ENCODE peak calls at places on chromosomes 6 and 20, in five cellular contexts. S is Peyer's patch, E is neural progenitor cell, B is PC-9, M is right lobe of liver. Y is an unnamed sample.

GRCh38 chr6:140344149-140344913 is 969.9 kb upstream of the CITED2 start:
- DNase-seq in B (no peak), E (no peak), M (no peak), S (no peak), Y (peak; percentile 30)

GRCh38 chr20:32898721-32899120 is 40.0 kb downstream of the EFCAB8 start:
- DNase-seq in E (no peak), B (no peak), S (no peak), M (no peak), Y (no peak)

GRCh38 chr6:55953384-55953783 is 78.0 kb upstream of the BMP5 start:
- DNase-seq in E (no peak), M (no peak), B (no peak), S (no peak), Y (peak; percentile 67)

GRCh38 chr20:4217349-4217761 is 202.0 kb upstream of the RNF24 start:
- DNase-seq in M (no peak), E (peak; percentile 32), B (peak; percentile 67), S (peak; percentile 76), Y (peak; percentile 51)

GRCh38 chr6:158769228-158769627 is 49.9 kb downstream of the EZR start:
- DNase-seq in B (no peak), E (no peak), S (no peak), M (no peak), Y (no peak)

GRCh38 chr20:16302818-16303217 is 270.4 kb downstream of the KIF16B start:
- DNase-seq in E (no peak), B (no peak), M (no peak), S (no peak), Y (no peak)

GRCh38 chr6:132964868-132965382 is 150.6 kb downstream of the RPS12 start:
- DNase-seq in B (no peak), M (no peak), E (no peak), S (no peak), Y (no peak)

GRCh38 chr6:112956696-112957525 is 609.8 kb downstream of the RFPL4B start:
- DNase-seq in S (no peak), E (no peak), B (no peak), M (no peak), Y (peak; percentile 95)

GRCh38 chr6:113375950-113376846 is 480.9 kb upstream of the MARCKS start:
- DNase-seq in B (no peak), E (no peak), M (no peak), S (no peak), Y (no peak)

GRCh38 chr6:22320750-22321149 is 23.9 kb upstream of the PRL start:
- DNase-seq in B (peak; percentile 34), S (no peak), M (no peak), E (no peak), Y (peak; percentile 67)

GRCh38 chr6:20564269-20564668 is 30.0 kb downstream of the CDKAL1 start:
- DNase-seq in M (no peak), B (no peak), E (peak; percentile 15), S (no peak), Y (peak; percentile 48)

GRCh38 chr6:131949615-131949908 is 1.6 kb downstream of the CCN2 start:
- DNase-seq in S (no peak), M (no peak), B (no peak), E (no peak), Y (peak; percentile 98)

GRCh38 chr20:53786071-53786444 is 192.4 kb upstream of the ZNF217 start:
- DNase-seq in B (peak; percentile 37), S (peak; percentile 18), M (no peak), E (no peak), Y (no peak)

GRCh38 chr6:151900256-151900655 is 92.8 kb downstream of the ESR1 start:
- DNase-seq in B (no peak), M (no peak), E (no peak), S (no peak), Y (no peak)

GRCh38 chr6:107561325-107561724 is 71.4 kb downstream of the SOBP start:
- DNase-seq in M (no peak), B (no peak), S (no peak), E (peak; percentile 58), Y (peak; percentile 12)

GRCh38 chr6:150877928-150878327 is 12.4 kb downstream of the MTHFD1L start:
- DNase-seq in M (peak; percentile 80), B (no peak), S (peak; percentile 80), E (no peak), Y (no peak)

GRCh38 chr6:144435602-144436426 is 150.7 kb downstream of the UTRN start:
- DNase-seq in E (no peak), B (no peak), M (no peak), S (no peak), Y (no peak)

GRCh38 chr20:31564284-31564683 is 40.8 kb upstream of the ID1 start:
- DNase-seq in M (no peak), B (no peak), S (no peak), E (no peak), Y (no peak)

GRCh38 chr6:10412165-10412947 is 2.5 kb downstream of the TFAP2A start:
- DNase-seq in B (peak; percentile 79), E (peak; percentile 73), M (peak; percentile 43), S (no peak), Y (peak; percentile 65)

GRCh38 chr20:57342829-57343228 is 8.2 kb upstream of the RAE1 start:
- DNase-seq in B (no peak), S (no peak), M (no peak), E (no peak), Y (peak; percentile 13)

GRCh38 chr6:78511019-78511418 is 356.3 kb upstream of the IRAK1BP1 start:
- DNase-seq in S (no peak), B (no peak), M (no peak), E (no peak), Y (no peak)

GRCh38 chr20:39146394-39146793 is 184.2 kb downstream of the DHX35 start:
- DNase-seq in B (no peak), S (no peak), E (peak; percentile 31), M (no peak), Y (no peak)

GRCh38 chr20:49497217-49497560 is 14.7 kb upstream of the KCNB1 start:
- DNase-seq in E (no peak), S (no peak), M (no peak), B (no peak), Y (no peak)
- H3K4me3 ChIP-seq in E (no peak overlapping the region), S (no peak overlapping the region), M (no peak overlapping the region), B (no peak overlapping the region), Y (no peak overlapping the region)

DNA sequence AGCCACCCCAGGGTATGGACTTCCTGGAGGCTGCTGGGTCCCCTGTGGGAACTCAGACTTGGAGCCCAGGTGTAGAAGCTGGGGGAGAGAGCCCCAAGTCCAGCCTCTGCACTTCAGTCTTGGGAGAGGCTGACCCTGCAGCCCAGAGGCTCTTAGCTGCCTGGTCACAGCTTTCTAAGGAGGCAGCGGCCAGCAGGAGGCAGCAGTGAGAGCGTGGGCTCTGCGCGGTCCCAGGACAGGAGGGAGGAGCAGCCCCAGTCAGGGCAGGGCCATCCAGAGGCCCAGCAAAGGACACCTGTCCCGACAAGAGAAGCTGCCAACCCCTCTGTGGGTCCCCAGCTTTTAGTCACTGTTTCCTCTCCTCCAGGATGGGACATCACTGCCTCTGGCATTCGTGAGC is 9.4 kb downstream of the TREML2 start:
- DNase-seq in M (no peak), E (peak; percentile 63), B (no peak), S (no peak), Y (peak; percentile 6)
- TF ChIP-seq CTCF in M (peak; percentile 59), E (peak; percentile 59), B (peak; percentile 58), S (no peak), Y (peak; percentile 45)

GRCh38 chr6:397604-398003 is 6.1 kb downstream of the IRF4 start:
- DNase-seq in E (no peak), S (no peak), M (no peak), B (no peak), Y (no peak)
- H3K4me3 ChIP-seq in E (no peak overlapping the region), S (no peak overlapping the region), M (no peak overlapping the region), B (no peak overlapping the region), Y (no peak overlapping the region)

GRCh38 chr6:1554881-1555569 is 54.7 kb upstream of the FOXC1 start:
- DNase-seq in B (peak; percentile 69), E (peak; percentile 78), S (peak; percentile 81), M (peak; percentile 84), Y (peak; percentile 25)
- TF ChIP-seq CTCF in B (no peak), E (peak; percentile 81), S (peak; percentile 80), M (peak; percentile 87), Y (peak; percentile 70)

GRCh38 chr6:130431346-130431745 is 65.5 kb downstream of the TMEM200A start:
- DNase-seq in M (no peak), S (no peak), B (no peak), E (no peak), Y (no peak)
- H3K4me3 ChIP-seq in M (no peak overlapping the region), S (no peak overlapping the region), B (no peak overlapping the region), E (no peak overlapping the region), Y (no peak overlapping the region)

GRCh38 chr6:149020319-149020718 is 273.5 kb downstream of the UST start:
- DNase-seq in M (no peak), S (no peak), E (no peak), B (no peak), Y (no peak)
- TF ChIP-seq CTCF in M (no peak), S (no peak), E (no peak), B (no peak), Y (no peak)

GRCh38 chr6:111614833-111615582 is 9.3 kb upstream of the TRAF3IP2 start:
- DNase-seq in B (peak; percentile 40), E (peak; percentile 67), M (no peak), S (peak; percentile 78), Y (no peak)
- H3K4me3 ChIP-seq in B (no peak overlapping the region), E (no peak overlapping the region), M (no peak overlapping the region), S (no peak overlapping the region), Y (no peak overlapping the region)

GRCh38 chr6:13485923-13486557 is 1.4 kb downstream of the GFOD1 start:
- DNase-seq in M (peak; percentile 54), S (peak; percentile 76), E (peak; percentile 61), B (peak; percentile 10), Y (peak; percentile 51)

GRCh38 chr6:13486679-13487121 is 700 bp downstream of the GFOD1 start:
- DNase-seq in B (peak; percentile 29), E (peak; percentile 67), S (peak; percentile 86), M (peak; percentile 74), Y (peak; percentile 65)

GRCh38 chr6:13488896-13489237 is 1.5 kb upstream of the GFOD1 start:
- DNase-seq in B (no peak), S (no peak), M (peak; percentile 79), E (no peak), Y (no peak)

GRCh38 chr6:13488015-13488895 is 855 bp upstream of the GFOD1 start:
- DNase-seq in S (peak; percentile 73), M (peak; percentile 60), E (peak; percentile 71), B (no peak), Y (peak; percentile 68)

DNA sequence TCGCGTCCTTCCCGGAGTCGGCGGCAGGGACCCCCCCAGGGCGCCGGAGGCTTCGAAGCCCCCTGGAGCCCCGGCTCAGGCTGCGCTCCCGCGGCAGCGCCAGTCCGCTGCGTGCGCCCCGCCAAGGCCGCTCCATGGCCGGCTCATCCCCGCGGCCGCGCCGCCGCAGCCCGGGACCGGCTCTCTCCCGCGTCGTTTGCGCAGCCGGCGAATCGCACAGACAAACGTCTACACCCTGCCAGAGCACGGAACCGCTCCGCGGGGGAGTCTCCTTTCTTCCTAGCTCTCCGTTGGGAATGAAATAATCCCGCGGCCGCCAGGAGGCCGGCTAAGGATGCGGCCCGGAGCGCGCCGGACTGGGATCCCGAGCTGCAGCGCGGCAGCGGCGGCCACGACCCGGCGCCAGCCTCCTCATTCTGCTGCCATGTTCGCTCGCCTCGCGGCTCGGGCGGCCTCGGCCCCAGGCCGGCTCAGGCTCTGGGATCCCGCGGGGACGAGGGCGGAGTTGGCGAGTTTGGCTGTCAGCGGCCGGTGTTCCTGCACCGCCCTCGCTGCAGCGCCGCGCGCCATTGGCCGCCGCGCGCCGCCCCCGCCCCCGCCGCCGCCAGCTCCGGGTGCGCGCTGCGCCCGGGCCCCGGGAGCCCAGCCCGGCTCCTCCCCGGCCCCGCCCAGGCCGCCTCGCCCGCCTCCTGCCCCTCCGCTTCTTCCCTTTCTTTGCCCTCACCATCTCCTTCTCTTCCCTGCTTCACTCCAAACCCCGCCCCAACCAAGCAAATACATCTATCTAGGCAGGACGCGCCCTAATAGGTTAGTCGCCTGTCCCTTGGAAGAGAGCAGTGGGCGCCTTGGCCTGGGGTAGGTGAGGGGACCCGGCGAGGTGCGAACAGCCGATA is at the start of gene GFOD1:
- DNase-seq in M (peak; percentile 93), B (peak; percentile 84), E (peak; percentile 94), S (peak; percentile 93), Y (peak; percentile 86)
- TF ChIP-seq CTCF in M (peak; percentile 10), B (no peak), E (peak; percentile 37), S (no peak), Y (no peak)

Y was measured in fibroblast of villous mesenchyme.